ENCODE peak calls at places on chromosomes 13 and 19, in nine cellular contexts. Z is T-helper 17 cell; A is gastrocnemius medialis; T is activated T-cell treated with anti-CD3 and anti-CD28 coated beads for 24 hours; H is memory B cell; W is progenitor cell of endocrine pancreas; F is activated T-helper 1 cell treated with anti-CD3 and anti-CD28 coated beads, Interleukin-2, amount 50 U/mL, for 16 hours; K is activated CD4-positive, alpha-beta T cell treated with anti-CD3 and anti-CD28 coated beads, Interleukin-2, amount 10 ng/mL, durations not matched to agents 7 days and 5 days; U is Calu3. M is an unnamed sample.

GRCh38 chr19:12937243-12938053 is 961 bp upstream of the CALR start:
- DNase-seq in W (no peak), K (peak; percentile 20), U (peak; percentile 44), T (no peak), F (no peak), H (no peak), Z (no peak), A (no peak), M (no peak)

GRCh38 chr13:49641810-49642291 is 13.5 kb downstream of the ARL11 start:
- DNase-seq in F (no peak), H (no peak), Z (no peak), T (no peak), W (no peak), K (no peak), U (no peak), A (peak; percentile 20), M (no peak)

GRCh38 chr19:15922021-15922420 is 12.3 kb downstream of the CYP4F11 start:
- DNase-seq in U (no peak), T (no peak), W (no peak), Z (no peak), K (no peak), F (no peak), A (no peak), H (no peak), M (no peak)

GRCh38 chr13:44128522-44128921 is 245.1 kb upstream of the SERP2 start:
- DNase-seq in F (no peak), H (no peak), A (peak; percentile 72), Z (no peak), T (no peak), K (no peak), W (no peak), U (no peak), M (no peak)

GRCh38 chr13:55234311-55234710 is 1906.4 kb upstream of the PRR20A start:
- DNase-seq in A (no peak), U (no peak), T (no peak), H (no peak), W (no peak), Z (no peak), F (no peak), K (no peak), M (no peak)

GRCh38 chr19:51242881-51243280 is 8.0 kb upstream of the SIGLECL1 start:
- DNase-seq in W (no peak), K (no peak), A (no peak), H (no peak), Z (no peak), U (no peak), T (no peak), F (no peak), M (no peak)

GRCh38 chr13:112193463-112194166 is 126.7 kb downstream of the SOX1 start:
- DNase-seq in T (no peak), U (no peak), F (no peak), K (no peak), Z (no peak), A (no peak), H (no peak), W (no peak), M (no peak)

GRCh38 chr13:49530452-49530851 is 34.7 kb downstream of the PHF11 start:
- DNase-seq in A (no peak), W (no peak), U (no peak), F (no peak), K (no peak), H (peak; percentile 16), T (no peak), Z (no peak), M (no peak)

GRCh38 chr19:31308781-31309180 is 40.5 kb downstream of the TSHZ3 start:
- DNase-seq in H (no peak), Z (no peak), W (no peak), F (no peak), A (no peak), K (no peak), U (no peak), T (no peak), M (no peak)

GRCh38 chr19:1668339-1669123 is 16.1 kb upstream of the TCF3 start:
- DNase-seq in F (no peak), K (no peak), T (no peak), U (peak; percentile 26), A (no peak), Z (peak; percentile 32), W (peak; percentile 9), H (no peak), M (peak; percentile 48)

GRCh38 chr19:34793562-34793961 is 20.5 kb upstream of the ZNF599 start:
- DNase-seq in T (no peak), H (no peak), A (no peak), K (no peak), W (no peak), F (no peak), Z (no peak), U (no peak), M (no peak)

GRCh38 chr13:70297219-70297618 is 189.0 kb upstream of the KLHL1 start:
- DNase-seq in U (no peak), H (no peak), A (no peak), W (no peak), T (no peak), F (no peak), Z (no peak), K (no peak), M (no peak)

GRCh38 chr19:1074512-1075283 is 7.7 kb downstream of the ARHGAP45 start:
- DNase-seq in Z (peak; percentile 91), W (no peak), F (peak; percentile 98), U (peak; percentile 84), T (peak; percentile 73), K (peak; percentile 95), A (peak; percentile 36), H (peak; percentile 84), M (peak; percentile 84)

M was measured in stimulated activated naive CD8-positive, alpha-beta T cell treated with anti-CD3 and anti-CD28 coated beads, Interleukin-15, amount 100 ng/mL, for 72 hours.